ENCODE peak calls at places on chromosomes 12 and 14, in seven cellular contexts. O, U, S, P, V, K and J are unnamed samples.

GRCh38 chr14:63192085-63192484 is 12.2 kb upstream of the RHOJ start:
- DNase-seq in P (no peak), K (no peak), O (no peak), S (no peak), V (no peak), U (no peak), J (no peak)

GRCh38 chr14:96176811-96177211 is 27.8 kb upstream of the BDKRB2 start:
- DNase-seq in P (no peak), V (no peak), S (no peak), K (no peak), O (no peak), U (no peak), J (no peak)

GRCh38 chr12:67451206-67451605 is 182.0 kb downstream of the CAND1 start:
- DNase-seq in O (no peak), P (no peak), S (no peak), V (no peak), K (no peak), U (no peak), J (no peak)

GRCh38 chr12:75554556-75554880 is 43.1 kb upstream of the KRR1 start:
- DNase-seq in P (no peak), U (no peak), K (no peak), O (no peak), V (no peak), S (no peak), J (no peak)

GRCh38 chr14:35404496-35405303 is at the start of gene NFKBIA:
- DNase-seq in P (peak; percentile 87), V (peak; percentile 86), U (peak; percentile 94), S (peak; percentile 93), K (peak; percentile 96), O (peak; percentile 95), J (peak; percentile 80)

GRCh38 chr12:7678744-7679143 is 13.0 kb upstream of the APOBEC1 start:
- DNase-seq in P (no peak), O (no peak), V (no peak), K (no peak), U (no peak), S (no peak), J (no peak)

GRCh38 chr12:102539651-102540553 is 59.5 kb upstream of the IGF1 start:
- DNase-seq in K (peak; percentile 69), S (no peak), P (no peak), U (no peak), O (no peak), V (no peak), J (no peak)

GRCh38 chr14:51304428-51304827 is 64.4 kb downstream of the TMX1 start:
- DNase-seq in P (no peak), S (no peak), V (no peak), O (no peak), U (no peak), K (no peak), J (no peak)

GRCh38 chr12:70840966-70841365 is 79.6 kb downstream of the PTPRR start:
- DNase-seq in O (no peak), K (peak; percentile 10), P (no peak), U (no peak), V (no peak), S (no peak), J (no peak)

DNA sequence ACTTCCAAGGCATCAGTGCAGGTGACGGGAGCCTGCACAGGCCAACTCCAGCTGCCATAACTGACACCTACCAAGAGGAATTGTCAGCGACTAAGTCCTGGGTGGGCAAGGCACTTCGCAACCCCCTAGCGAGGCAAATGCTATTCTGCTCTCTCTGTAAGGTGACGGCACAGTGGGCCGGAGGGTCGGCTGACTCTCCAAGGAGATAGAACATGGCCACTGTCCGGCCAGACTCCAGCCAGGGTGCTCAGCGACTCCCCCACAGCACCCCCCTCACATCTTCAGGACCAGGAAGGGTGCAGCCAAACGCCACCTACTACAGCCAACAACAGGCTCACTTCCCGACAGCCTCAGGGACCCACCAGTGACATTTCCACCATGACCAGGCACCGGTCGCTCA is 13.2 kb downstream of the RAB35 start:
- DNase-seq in O (no peak), K (no peak), U (no peak), V (no peak), S (no peak), P (no peak), J (no peak)
- H3K27ac ChIP-seq in O (no peak overlapping the region), K (no peak overlapping the region), U (no peak overlapping the region), V (no peak overlapping the region), S (no peak overlapping the region), P (no peak overlapping the region), J (no peak overlapping the region)

GRCh38 chr14:49897965-49898364 is 5.1 kb downstream of the ARF6 start:
- DNase-seq in P (no peak), S (no peak), K (no peak), U (no peak), O (no peak), V (no peak), J (no peak)
- H3K27ac ChIP-seq in P (peak overlapping the region; percentile 30), S (peak overlapping the region; percentile 13), K (no peak overlapping the region), U (no peak overlapping the region), O (no peak overlapping the region), V (no peak overlapping the region), J (no peak overlapping the region)

GRCh38 chr12:69508091-69508490 is 37.9 kb downstream of the FRS2 start:
- DNase-seq in P (no peak), O (no peak), K (no peak), U (no peak), S (no peak), V (no peak), J (no peak)
- H3K27ac ChIP-seq in P (no peak overlapping the region), O (no peak overlapping the region), K (no peak overlapping the region), U (no peak overlapping the region), S (no peak overlapping the region), V (no peak overlapping the region), J (no peak overlapping the region)

GRCh38 chr12:12539411-12539810 is 23.3 kb downstream of the DUSP16 start:
- DNase-seq in K (peak; percentile 37), P (no peak), V (no peak), S (no peak), U (no peak), O (no peak), J (no peak)
- H3K27ac ChIP-seq in K (peak overlapping the region; percentile 78), P (no peak overlapping the region), V (no peak overlapping the region), S (peak overlapping the region; percentile 5), U (no peak overlapping the region), O (no peak overlapping the region), J (no peak overlapping the region)

GRCh38 chr12:111407371-111408115 is 1.8 kb downstream of the SH2B3 start:
- DNase-seq in P (no peak), S (no peak), V (no peak), O (no peak), U (no peak), K (no peak), J (no peak)

GRCh38 chr12:111405856-111406473 is at the start of gene SH2B3:
- DNase-seq in K (no peak), V (no peak), P (peak; percentile 74), U (no peak), O (no peak), S (no peak), J (no peak)

GRCh38 chr12:111406474-111407370 is 999 bp downstream of the SH2B3 start:
- DNase-seq in K (no peak), P (no peak), S (peak; percentile 78), O (peak; percentile 79), V (no peak), U (no peak), J (peak; percentile 23)

GRCh38 chr12:111404362-111405148 is 1.2 kb upstream of the SH2B3 start:
- DNase-seq in V (no peak), U (no peak), O (peak; percentile 73), P (peak; percentile 20), K (peak; percentile 71), S (peak; percentile 61), J (no peak)

GRCh38 chr12:111405149-111405855 is 421 bp upstream of the SH2B3 start:
- DNase-seq in P (peak; percentile 97), O (peak; percentile 95), K (peak; percentile 97), S (peak; percentile 97), V (peak; percentile 95), U (peak; percentile 94), J (peak; percentile 84)
- H3K27ac ChIP-seq in P (peak overlapping the region; percentile 98), O (peak overlapping the region; percentile 82), K (peak overlapping the region; percentile 87), S (peak overlapping the region; percentile 95), V (peak overlapping the region; percentile 82), U (peak overlapping the region; percentile 94), J (peak overlapping the region; percentile 51)

GRCh38 chr12:10251669-10252068 is 39.0 kb downstream of the GABARAPL1 start:
- DNase-seq in K (no peak), S (no peak), O (no peak), P (no peak), U (no peak), V (no peak), J (no peak)
- H3K27ac ChIP-seq in K (no peak overlapping the region), S (no peak overlapping the region), O (no peak overlapping the region), P (no peak overlapping the region), U (no peak overlapping the region), V (no peak overlapping the region), J (no peak overlapping the region)

DNA sequence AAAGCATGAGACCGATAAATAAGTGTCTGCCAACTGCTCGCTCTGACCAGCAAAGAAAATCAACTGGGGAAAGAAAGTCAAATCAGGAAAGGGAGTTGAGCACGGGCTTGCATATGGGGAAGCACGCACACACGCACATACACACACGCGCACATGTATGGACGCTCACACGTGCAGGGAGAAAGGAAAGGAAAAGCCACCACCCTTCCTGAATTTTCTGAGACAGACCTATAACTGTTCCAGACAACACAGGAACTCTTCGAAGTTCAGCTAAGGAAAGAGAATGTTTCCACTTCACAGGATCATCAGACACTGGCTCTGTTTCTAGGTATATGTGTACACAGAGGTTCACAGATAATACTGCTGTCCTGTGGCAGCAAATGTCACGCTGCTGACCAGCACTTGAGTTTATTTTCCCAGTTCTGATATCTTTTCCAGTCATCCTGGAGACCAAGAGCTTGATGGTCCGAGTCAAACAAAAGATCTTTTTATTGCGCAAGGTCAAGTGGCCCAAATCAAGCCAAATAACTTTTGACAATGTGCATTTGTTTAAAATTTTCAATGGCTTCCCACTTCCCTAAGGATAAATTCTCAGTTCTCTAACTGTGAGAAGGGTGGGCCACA is 82.1 kb upstream of the TMCC3 start:
- DNase-seq in O (no peak), K (no peak), U (no peak), P (no peak), V (no peak), S (no peak), J (no peak)
- H3K27ac ChIP-seq in O (no peak overlapping the region), K (no peak overlapping the region), U (no peak overlapping the region), P (no peak overlapping the region), V (no peak overlapping the region), S (no peak overlapping the region), J (no peak overlapping the region)